ENCODE peak calls at places on chromosomes 1 and 21, in seven cellular contexts. B is effector memory CD4-positive, alpha-beta T cell; U is esophagus squamous epithelium; W is MM.1S; N is aorta; K is neural progenitor cell; Z is breast epithelium. D is an unnamed sample. For H3K4me1, the result is how much of the 10 kb centered on the place peaks cover.

GRCh38 chr1:221494670-221495069 is 247.2 kb downstream of the DUSP10 start:
- DNase-seq in B (no peak), U (no peak), W (no peak), N (no peak), K (no peak), Z (no peak), D (no peak)

GRCh38 chr1:16938351-16939321 is 16.9 kb downstream of the CROCC start:
- DNase-seq in B (no peak), U (no peak), W (no peak), N (no peak), K (peak), Z (no peak), D (no peak)

GRCh38 chr1:12593621-12594066 is 24.4 kb downstream of the DHRS3 start:
- DNase-seq in B (no peak), U (no peak), W (no peak), N (peak), K (no peak), Z (peak), D (peak)

GRCh38 chr1:56146449-56146848 is 432.9 kb downstream of the PLPP3 start:
- DNase-seq in B (no peak), U (no peak), W (no peak), N (no peak), K (no peak), Z (no peak), D (no peak)

GRCh38 chr1:110337704-110338199 is 1.4 kb upstream of the RBM15 start:
- DNase-seq in B (no peak), U (no peak), W (peak), N (peak), K (peak), Z (peak), D (peak)

GRCh38 chr1:206719169-206719839 is 34.6 kb downstream of the MAPKAPK2 start:
- DNase-seq in B (no peak), U (no peak), W (no peak), N (no peak), K (no peak), Z (no peak), D (peak)

GRCh38 chr1:209430821-209431259 is 152.7 kb upstream of the CAMK1G start:
- DNase-seq in B (no peak), U (no peak), W (no peak), N (no peak), K (no peak), Z (peak), D (no peak)

GRCh38 chr1:205545991-205546390 is 41.5 kb downstream of the CDK18 start:
- DNase-seq in B (no peak), U (no peak), W (no peak), N (no peak), K (no peak), Z (peak), D (peak)

GRCh38 chr1:61743716-61744620 is 1.7 kb downstream of the PATJ start:
- DNase-seq in B (no peak), U (no peak), W (no peak), N (no peak), K (no peak), Z (no peak), D (no peak)

GRCh38 chr1:21811875-21812305 is at the start of gene LDLRAD2:
- DNase-seq in B (no peak), U (no peak), W (no peak), N (no peak), K (no peak), Z (no peak), D (no peak)

GRCh38 chr1:114152211-114153050 is 1.2 kb downstream of the SYT6 start:
- DNase-seq in B (no peak), U (no peak), W (no peak), N (peak), K (peak), Z (no peak), D (peak)

GRCh38 chr1:35215346-35215745 is 22.4 kb upstream of the SFPQ start:
- DNase-seq in B (no peak), U (no peak), W (no peak), N (no peak), K (no peak), Z (no peak), D (no peak)

GRCh38 chr1:53575141-53575947 is 116.1 kb downstream of the DMRTB1 start:
- DNase-seq in B (no peak), U (no peak), W (no peak), N (peak), K (peak), Z (no peak), D (peak)

GRCh38 chr1:235404190-235404589 is 37.0 kb downstream of the TBCE start:
- DNase-seq in B (no peak), U (no peak), W (no peak), N (no peak), K (no peak), Z (no peak), D (no peak)

GRCh38 chr1:46654012-46654411 is 14.2 kb downstream of the ATPAF1 start:
- DNase-seq in B (no peak), U (no peak), W (no peak), N (no peak), K (no peak), Z (no peak), D (no peak)

GRCh38 chr1:218674280-218674773 is 329.2 kb downstream of the TGFB2 start:
- DNase-seq in B (no peak), U (no peak), W (peak), N (peak), K (peak), Z (no peak), D (no peak)

GRCh38 chr1:117673405-117673804 is 67.6 kb downstream of the TENT5C start:
- DNase-seq in B (no peak), U (no peak), W (no peak), N (no peak), K (no peak), Z (no peak), D (no peak)

GRCh38 chr1:217036757-217037156 is 313.5 kb upstream of the ESRRG start:
- DNase-seq in B (no peak), U (no peak), W (no peak), N (no peak), K (no peak), Z (no peak), D (no peak)

GRCh38 chr1:181100015-181100905 is 11.8 kb downstream of the IER5 start:
- DNase-seq in B (no peak), U (no peak), W (no peak), N (no peak), K (peak), Z (no peak), D (no peak)

GRCh38 chr1:237814319-237814924 is 76.3 kb downstream of the ZP4 start:
- DNase-seq in B (no peak), U (no peak), W (no peak), N (no peak), K (peak), Z (no peak), D (no peak)

GRCh38 chr1:54212872-54213271 is 12.9 kb downstream of the MRPL37 start:
- DNase-seq in B (no peak), U (no peak), W (no peak), N (no peak), K (no peak), Z (no peak), D (no peak)

GRCh38 chr21:38438476-38438893 is 59.8 kb downstream of the ERG start:
- DNase-seq in B (no peak), U (no peak), W (no peak), N (peak), K (no peak), Z (no peak), D (peak)

GRCh38 chr1:150551049-150551783 is 2.0 kb downstream of the ADAMTSL4 start:
- DNase-seq in B (no peak), U (no peak), W (peak), N (peak), K (peak), Z (no peak), D (peak)

GRCh38 chr1:167744901-167745300 is 23.1 kb downstream of the MPZL1 start:
- DNase-seq in B (no peak), U (no peak), W (no peak), N (no peak), K (no peak), Z (no peak), D (no peak)

GRCh38 chr1:184219414-184219813 is 167.4 kb upstream of the C1orf21 start:
- DNase-seq in B (no peak), U (no peak), W (no peak), N (no peak), K (no peak), Z (no peak), D (no peak)

GRCh38 chr1:29684141-29684540 is 447.8 kb downstream of the PTPRU start:
- DNase-seq in B (no peak), U (no peak), W (no peak), N (no peak), K (no peak), Z (peak), D (no peak)

GRCh38 chr1:222754386-222755139 is 17.6 kb downstream of the FAM177B start:
- DNase-seq in B (no peak), U (no peak), W (no peak), N (peak), K (no peak), Z (peak), D (peak)

GRCh38 chr1:157697781-157698569 is 2.6 kb downstream of the FCRL3 start:
- DNase-seq in B (no peak), U (no peak), W (peak), N (no peak), K (no peak), Z (no peak), D (no peak)

GRCh38 chr21:18772404-18772803 is 368.8 kb upstream of the TMPRSS15 start:
- DNase-seq in B (no peak), U (no peak), W (peak), N (no peak), K (no peak), Z (no peak), D (no peak)

GRCh38 chr21:43985690-43986251 is 26.3 kb upstream of the TRAPPC10 start:
- DNase-seq in B (no peak), U (no peak), W (no peak), N (no peak), K (peak), Z (no peak), D (no peak)

GRCh38 chr1:181112071-181112929 is 23.8 kb downstream of the IER5 start:
- DNase-seq in B (no peak), U (no peak), W (no peak), N (peak), K (no peak), Z (peak), D (peak)

GRCh38 chr1:68232354-68233148 is at the start of gene WLS:
- DNase-seq in B (no peak), U (no peak), W (peak), N (peak), K (peak), Z (peak), D (peak)

GRCh38 chr1:2630498-2631135 is 2.2 kb downstream of the MMEL1 start:
- DNase-seq in B (no peak), U (no peak), W (no peak), N (no peak), K (no peak), Z (no peak), D (no peak)
- H3K27ac ChIP-seq in B (no peak), U (no peak), W (no peak), N (no peak), K (no peak), Z (no peak), D (no peak)

DNA sequence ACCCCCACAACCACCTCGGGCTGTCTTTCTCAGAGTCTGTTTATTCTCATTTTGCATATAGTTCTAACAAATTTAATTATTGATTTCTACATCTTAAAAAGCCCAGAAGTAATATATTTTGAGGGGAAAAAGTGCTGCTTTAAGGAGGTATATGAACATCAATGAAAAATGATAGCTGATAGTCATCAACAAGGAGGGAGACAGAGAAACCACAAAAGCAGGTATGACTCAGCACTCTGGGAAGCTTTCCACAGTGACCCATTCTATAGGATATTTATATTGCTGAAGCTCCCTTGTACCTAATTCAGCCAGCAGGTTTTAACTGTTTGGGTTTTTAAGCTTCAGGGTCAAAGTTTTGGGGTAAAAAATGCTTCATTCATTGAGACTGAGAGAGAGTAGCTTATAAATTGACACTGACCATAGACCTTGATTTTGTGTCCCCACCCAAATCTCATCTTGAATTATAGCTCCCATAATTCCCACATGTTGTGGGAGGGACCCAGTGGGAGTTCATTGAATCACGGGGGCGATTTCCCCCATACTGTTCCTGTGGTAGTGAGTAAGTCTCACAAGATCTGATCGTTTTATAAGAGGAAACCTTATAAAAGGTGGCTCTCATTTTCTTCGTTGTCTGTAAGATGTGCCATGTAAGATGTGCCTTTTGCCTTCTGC is 27.4 kb downstream of the VANGL1 start:
- DNase-seq in B (no peak), U (no peak), W (no peak), N (no peak), K (no peak), Z (no peak), D (no peak)
- H3K4me1 ChIP-seq in B (under half), U (under half), W (under half), N (under half), K (under half), Z (under half), D (under half)

GRCh38 chr1:155126494-155127104 is 1.1 kb upstream of the EFNA1 start:
- DNase-seq in B (no peak), U (no peak), W (no peak), N (no peak), K (peak), Z (peak), D (peak)

GRCh38 chr1:155127105-155127671 is 488 bp upstream of the EFNA1 start:
- DNase-seq in B (no peak), U (no peak), W (no peak), N (peak), K (peak), Z (peak), D (peak)

GRCh38 chr1:155125511-155125945 is 2.1 kb upstream of the EFNA1 start:
- DNase-seq in B (no peak), U (no peak), W (no peak), N (no peak), K (peak), Z (no peak), D (no peak)

GRCh38 chr1:155124503-155125463 is 2.9 kb upstream of the EFNA1 start:
- DNase-seq in B (no peak), U (no peak), W (no peak), N (no peak), K (peak), Z (no peak), D (no peak)

DNA sequence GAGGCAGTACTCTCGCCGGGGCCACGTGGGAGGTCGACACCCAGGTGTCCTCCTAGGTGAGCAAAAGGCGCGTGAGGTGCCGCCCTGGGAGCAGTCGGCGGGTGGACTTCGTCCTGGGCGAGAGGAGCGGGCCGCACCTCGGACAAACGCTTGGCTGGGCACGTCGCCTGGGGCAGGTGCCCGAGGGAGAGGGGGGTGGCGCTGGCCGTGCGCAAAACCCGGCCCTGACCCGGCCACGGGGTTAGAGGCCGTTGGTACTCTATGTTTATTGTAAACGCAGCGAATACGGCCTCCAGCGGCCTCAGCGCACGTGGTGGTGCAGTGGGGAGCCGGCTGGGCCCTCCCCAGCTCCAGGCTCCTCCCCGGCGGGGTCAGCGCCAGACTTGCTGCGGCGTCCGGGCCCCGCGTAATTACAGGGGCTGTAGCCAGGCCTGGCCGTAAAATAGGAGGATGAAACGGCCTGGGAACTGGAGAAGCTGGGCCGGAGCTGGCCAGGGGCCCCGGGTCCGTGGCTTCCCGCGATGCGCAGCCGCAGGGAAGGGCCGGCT is 1.7 kb upstream of the EFNA1 start:
- DNase-seq in B (no peak), U (no peak), W (no peak), N (peak), K (peak), Z (peak), D (no peak)
- H3K4me3 ChIP-seq in B (no peak), U (peak), W (no peak), N (no peak), K (peak), Z (peak), D (peak)

GRCh38 chr1:185652348-185652747 is 81.8 kb upstream of the HMCN1 start:
- DNase-seq in B (no peak), U (no peak), W (peak), N (no peak), K (no peak), Z (no peak), D (no peak)

GRCh38 chr1:185653615-185654014 is 80.6 kb upstream of the HMCN1 start:
- DNase-seq in B (no peak), U (no peak), W (no peak), N (no peak), K (no peak), Z (no peak), D (no peak)

GRCh38 chr1:185656663-185657062 is 77.5 kb upstream of the HMCN1 start:
- DNase-seq in B (no peak), U (no peak), W (no peak), N (no peak), K (peak), Z (no peak), D (no peak)

GRCh38 chr1:185654199-185654951 is 79.8 kb upstream of the HMCN1 start:
- DNase-seq in B (no peak), U (no peak), W (no peak), N (no peak), K (no peak), Z (no peak), D (no peak)

DNA sequence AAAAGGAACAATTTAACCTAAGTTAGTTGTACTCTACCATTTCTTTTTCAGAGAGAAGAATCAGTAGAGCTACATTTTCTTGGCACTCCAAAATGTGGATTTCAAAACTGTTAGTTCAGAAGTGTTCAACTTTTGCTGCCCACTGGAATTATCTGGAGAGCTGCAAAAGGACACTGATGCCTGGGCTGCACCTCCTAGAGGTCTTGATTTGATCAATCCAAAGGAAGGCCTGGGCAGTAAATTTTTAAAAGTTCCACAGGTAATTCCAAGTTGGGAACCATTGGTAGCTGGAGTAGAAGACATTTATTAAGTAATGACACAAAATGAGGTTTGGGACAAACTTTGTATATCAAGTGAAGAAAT is 79.3 kb upstream of the HMCN1 start:
- DNase-seq in B (no peak), U (no peak), W (no peak), N (no peak), K (no peak), Z (no peak), D (no peak)
- H3K27ac ChIP-seq in B (no peak), U (no peak), W (no peak), N (no peak), K (no peak), Z (no peak), D (no peak)

GRCh38 chr1:246565751-246566127 is 322 bp downstream of the TFB2M start:
- DNase-seq in B (no peak), U (no peak), W (no peak), N (no peak), K (peak), Z (no peak), D (no peak)

GRCh38 chr1:246567258-246568235 is 1.3 kb downstream of the CNST start:
- DNase-seq in B (no peak), U (no peak), W (peak), N (no peak), K (peak), Z (no peak), D (no peak)

GRCh38 chr1:246564839-246565750 is 966 bp downstream of the TFB2M start:
- DNase-seq in B (no peak), U (no peak), W (no peak), N (no peak), K (peak), Z (no peak), D (no peak)

GRCh38 chr1:246566808-246567154 is 525 bp downstream of the CNST start:
- DNase-seq in B (peak), U (no peak), W (peak), N (no peak), K (no peak), Z (peak), D (no peak)

DNA sequence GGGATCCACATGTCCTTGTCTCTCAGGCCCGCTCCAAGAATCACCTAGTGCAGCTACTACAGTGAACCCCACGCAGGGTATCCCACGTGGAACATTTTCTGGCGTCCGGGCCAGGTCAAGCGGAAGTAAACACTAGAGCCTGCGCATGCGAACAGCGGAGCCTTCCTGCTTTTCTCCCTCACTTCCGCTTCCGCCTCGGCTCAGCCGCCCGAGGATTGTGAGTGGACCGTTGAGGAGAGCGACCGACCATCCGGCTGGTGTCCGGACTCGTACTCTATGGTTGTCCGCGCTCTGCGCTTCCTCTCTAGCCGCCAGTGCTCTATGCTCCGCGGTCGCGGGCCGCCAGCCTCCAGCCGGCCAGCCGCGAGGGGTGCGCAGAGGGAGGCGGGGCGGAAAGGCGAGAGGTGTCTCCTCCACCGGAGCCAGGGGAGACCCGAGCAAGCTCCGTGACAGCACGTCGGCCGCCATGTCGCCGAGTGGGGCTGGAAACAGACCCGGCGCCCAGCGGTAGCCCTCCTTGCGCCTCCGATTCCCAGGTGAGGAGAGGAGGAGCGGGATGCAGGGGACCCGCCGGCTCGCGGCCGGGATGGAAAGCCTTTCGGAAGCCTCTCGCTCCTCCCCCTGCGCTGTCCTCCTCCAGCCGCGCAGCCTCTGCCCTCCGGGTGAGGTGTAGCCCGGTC is at the start of the genes CNST and TFB2M:
- DNase-seq in B (peak), U (peak), W (peak), N (peak), K (peak), Z (peak), D (peak)
- H3K4me1 ChIP-seq in B (under half), U (under half), W (under half), N (under half), K (under half), Z (under half), D (under half)

DNA sequence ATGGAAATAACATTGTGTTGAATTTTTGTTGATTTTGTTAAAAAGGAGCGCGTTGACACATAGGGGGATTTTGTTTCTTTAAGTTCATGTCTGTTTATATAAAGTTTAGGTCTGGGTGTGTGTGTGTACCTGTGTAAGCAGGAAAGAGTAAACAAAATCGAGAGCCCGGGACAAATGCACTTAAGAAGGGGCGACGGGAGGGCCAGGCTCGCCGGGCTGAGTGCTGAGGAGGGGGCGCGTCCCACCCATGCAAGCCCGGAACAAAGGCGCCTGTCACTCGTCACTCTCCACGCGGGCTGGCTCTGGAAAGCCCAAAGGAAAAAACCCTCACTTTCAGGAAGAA is 28.8 kb upstream of the TRIM17 start:
- DNase-seq in B (no peak), U (no peak), W (no peak), N (peak), K (no peak), Z (no peak), D (no peak)
- H3K4me3 ChIP-seq in B (peak), U (peak), W (peak), N (peak), K (peak), Z (peak), D (no peak)